ENCODE peak calls at places on chromosomes 11 and 22, in four cellular contexts. X is psoas muscle, J is A549, O is aorta. P is an unnamed sample.

GRCh38 chr11:128190312-128190711 is 397.0 kb downstream of the ETS1 start:
- DNase-seq in X (no peak), O (no peak), J (no peak), P (no peak)

GRCh38 chr11:130623909-130624668 is 175.6 kb downstream of the ADAMTS15 start:
- DNase-seq in O (no peak), J (no peak), X (no peak), P (no peak)

GRCh38 chr22:48592488-48592887 is 1235.2 kb downstream of the BRD1 start:
- DNase-seq in J (no peak), X (no peak), O (peak), P (no peak)

GRCh38 chr11:61155312-61155711 is 5.9 kb downstream of the VPS37C start:
- DNase-seq in X (no peak), J (no peak), O (no peak), P (no peak)

GRCh38 chr11:115276799-115277198 is 227.4 kb downstream of the CADM1 start:
- DNase-seq in J (no peak), X (no peak), O (no peak), P (no peak)

GRCh38 chr22:44714703-44715350 is 12.8 kb downstream of the PRR5 start:
- DNase-seq in J (no peak), O (peak), X (no peak), P (no peak)

GRCh38 chr22:50260801-50261614 is 475 bp downstream of the MAPK12 start:
- DNase-seq in J (no peak), O (peak), X (no peak), P (no peak)

GRCh38 chr22:45246060-45246985 is 5.6 kb upstream of the KIAA0930 start:
- DNase-seq in O (peak), J (peak), X (peak), P (no peak)

GRCh38 chr11:45538939-45539338 is 126.5 kb downstream of the CHST1 start:
- DNase-seq in J (no peak), X (no peak), O (no peak), P (no peak)

GRCh38 chr22:40037320-40037719 is 42.6 kb downstream of the FAM83F start:
- DNase-seq in X (no peak), O (no peak), J (no peak), P (no peak)

GRCh38 chr22:37007666-37008065 is 11.6 kb downstream of the TST start:
- DNase-seq in O (no peak), X (no peak), J (no peak), P (no peak)

GRCh38 chr11:75096456-75097172 is at the start of gene OR2AT4:
- DNase-seq in X (no peak), O (no peak), J (no peak), P (no peak)

GRCh38 chr11:9001736-9002135 is 2.1 kb downstream of the NRIP3 start:
- DNase-seq in O (no peak), J (no peak), X (no peak), P (no peak)

GRCh38 chr22:31346733-31347250 is 646 bp upstream of the PATZ1 start:
- DNase-seq in O (no peak), J (peak), X (peak), P (peak)

GRCh38 chr11:96614846-96615245 is 225.0 kb downstream of the JRKL start:
- DNase-seq in J (no peak), O (no peak), X (no peak), P (no peak)

GRCh38 chr11:86547727-86548126 is 124.7 kb downstream of the ME3 start:
- DNase-seq in O (no peak), X (no peak), J (no peak), P (no peak)

GRCh38 chr22:31148953-31149627 is 8.8 kb upstream of the PLA2G3 start:
- DNase-seq in O (peak), J (peak), X (peak), P (peak)

GRCh38 chr22:37231406-37232139 is 12.5 kb downstream of the RAC2 start:
- DNase-seq in O (peak), X (no peak), J (no peak), P (no peak)

GRCh38 chr11:116731097-116731761 is 41.6 kb downstream of the BUD13 start:
- DNase-seq in X (no peak), J (no peak), O (peak), P (no peak)

GRCh38 chr11:1482581-1483444 is 3.8 kb downstream of the MOB2 start:
- DNase-seq in X (peak), O (peak), J (no peak), P (peak)

GRCh38 chr11:119460582-119460981 is 37.6 kb upstream of the THY1 start:
- DNase-seq in O (no peak), J (no peak), X (no peak), P (no peak)

GRCh38 chr11:121376135-121376534 is 76.0 kb upstream of the SORL1 start:
- DNase-seq in J (no peak), O (no peak), X (no peak), P (no peak)

GRCh38 chr11:120712014-120712413 is 200.5 kb downstream of the GRIK4 start:
- DNase-seq in J (no peak), X (no peak), O (no peak), P (no peak)

GRCh38 chr11:126146454-126147192 is 64.8 kb downstream of the RPUSD4 start:
- DNase-seq in X (no peak), O (no peak), J (no peak), P (no peak)

GRCh38 chr11:8709002-8709672 is 26.5 kb downstream of the RPL27A start:
- DNase-seq in J (no peak), O (peak), X (peak), P (peak)

GRCh38 chr11:112881461-112881860 is 79.8 kb upstream of the NCAM1 start:
- DNase-seq in X (peak), J (peak), O (peak), P (peak)

GRCh38 chr22:37412445-37413250 is 14.6 kb downstream of the ELFN2 start:
- DNase-seq in X (no peak), J (no peak), O (no peak), P (no peak)

GRCh38 chr11:134730596-134731538 is 318.8 kb upstream of the B3GAT1 start:
- DNase-seq in O (no peak), J (no peak), X (no peak), P (no peak)

GRCh38 chr11:44017443-44018126 is 30.2 kb upstream of the ACCSL start:
- DNase-seq in X (no peak), O (peak), J (no peak), P (no peak)

GRCh38 chr22:38638216-38638615 is 18.0 kb downstream of the FAM227A start:
- DNase-seq in O (no peak), J (no peak), X (no peak), P (no peak)

GRCh38 chr11:36775157-36775556 is 177.1 kb upstream of the RAG2 start:
- DNase-seq in O (no peak), J (no peak), X (no peak), P (no peak)

GRCh38 chr11:44269369-44270351 is 40.3 kb downstream of the ALX4 start:
- DNase-seq in J (no peak), O (no peak), X (no peak), P (no peak)

GRCh38 chr11:76839326-76839725 is 21.4 kb upstream of the ACER3 start:
- DNase-seq in X (no peak), O (no peak), J (no peak), P (no peak)

GRCh38 chr22:46738961-46739870 is 1.2 kb upstream of the CERK start:
- DNase-seq in X (peak), J (peak), O (peak), P (no peak)

GRCh38 chr22:50341977-50342650 is 1.0 kb upstream of the PPP6R2 start:
- DNase-seq in O (peak), X (peak), J (peak), P (peak)

GRCh38 chr11:2717561-2717960 is 17.8 kb upstream of the KCNQ1OT1 start:
- DNase-seq in X (peak), J (no peak), O (no peak), P (no peak)

GRCh38 chr11:37721485-37721884 is 1123.4 kb upstream of the RAG2 start:
- DNase-seq in O (no peak), J (no peak), X (no peak), P (no peak)

GRCh38 chr11:16925495-16926065 is 88.6 kb downstream of the PLEKHA7 start:
- DNase-seq in O (peak), J (peak), X (peak), P (peak)
- H3K27ac ChIP-seq in O (no peak), J (peak), X (no peak), P (peak)

DNA sequence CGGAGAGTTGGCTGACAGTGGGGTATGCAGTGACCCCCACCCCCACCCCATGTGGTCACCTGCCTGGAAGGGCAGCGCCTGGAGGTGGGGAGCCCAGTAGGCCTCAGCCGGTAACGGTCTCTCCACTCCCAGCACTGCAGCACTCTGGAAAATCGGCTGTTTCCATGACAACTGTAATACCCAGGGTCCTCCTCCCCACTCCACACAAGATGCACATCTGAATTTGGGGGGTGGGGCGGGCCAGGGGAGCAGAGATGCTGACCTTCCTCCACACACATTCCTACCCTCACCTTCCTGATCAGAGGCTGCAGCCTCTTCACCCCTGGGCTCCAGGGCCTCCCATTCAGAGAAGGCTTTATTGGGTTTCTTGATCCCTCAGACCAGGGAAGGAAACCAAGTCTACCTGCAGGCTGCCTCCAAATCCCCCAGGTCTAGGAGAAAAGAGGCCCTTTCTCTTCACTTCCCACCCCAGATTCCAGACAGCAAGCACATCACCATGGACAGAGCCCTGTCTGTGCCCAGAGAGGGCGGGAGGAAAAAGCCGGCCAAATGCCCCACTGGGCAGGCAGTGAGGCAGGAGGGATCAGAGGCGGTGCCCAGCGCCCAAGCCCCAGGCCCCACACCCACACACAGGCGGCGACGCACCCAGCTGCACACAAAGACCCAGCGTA is 46.5 kb downstream of the SLC22A12 start:
- DNase-seq in J (no peak), X (no peak), O (no peak), P (no peak)
- H3K27ac ChIP-seq in J (no peak), X (no peak), O (no peak), P (no peak)

DNA sequence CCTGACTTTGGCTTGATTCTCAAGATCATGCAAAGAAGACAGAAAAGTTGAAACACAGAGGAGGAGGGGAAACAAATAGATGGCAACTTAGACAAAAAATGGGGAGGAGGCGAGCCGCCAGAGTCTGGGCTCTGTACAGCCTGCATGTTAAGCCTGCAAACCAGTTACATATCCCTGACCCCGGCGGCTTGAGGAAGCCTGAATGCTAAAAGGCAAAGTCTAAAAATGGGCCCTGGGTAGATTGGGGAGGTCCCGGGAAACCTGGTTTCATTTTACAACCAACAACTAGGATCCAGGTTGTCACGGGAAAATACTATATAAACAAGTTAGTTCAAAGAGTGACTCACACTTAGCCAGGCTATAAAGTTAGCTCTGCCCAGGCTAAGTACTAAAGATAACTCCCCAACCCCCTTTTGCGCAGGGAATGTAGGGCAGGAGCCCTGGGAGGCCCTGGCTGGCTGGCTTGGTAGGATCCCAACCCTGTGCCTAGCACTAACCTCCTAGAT is 18.8 kb upstream of the ZBTB16 start:
- DNase-seq in X (no peak), O (no peak), J (no peak), P (no peak)
- H3K27ac ChIP-seq in X (peak), O (peak), J (no peak), P (peak)

DNA sequence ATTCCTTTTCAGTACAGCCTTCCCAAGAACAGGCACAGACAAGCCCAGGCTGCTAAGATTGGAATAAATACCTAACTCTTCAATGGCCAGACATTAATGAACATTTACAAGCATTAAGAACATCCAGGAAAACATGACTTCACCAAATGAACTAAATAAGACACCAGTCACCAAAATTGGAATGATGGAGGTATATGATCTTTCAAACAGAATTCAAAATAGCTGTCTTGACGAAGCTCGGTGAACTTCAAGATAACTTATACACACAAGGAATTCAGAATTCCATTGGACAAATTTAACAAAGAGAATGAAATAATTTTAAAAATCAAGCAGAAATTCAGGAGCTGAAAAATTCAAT is 16.4 kb upstream of the DDX10 start:
- DNase-seq in O (no peak), J (no peak), X (no peak), P (no peak)
- H3K27ac ChIP-seq in O (no peak), J (no peak), X (no peak), P (peak)

GRCh38 chr11:12856338-12856737 is 152.8 kb upstream of the RASSF10 start:
- DNase-seq in O (no peak), X (no peak), J (no peak), P (no peak)

GRCh38 chr11:12854297-12854661 is 154.8 kb upstream of the RASSF10 start:
- DNase-seq in X (no peak), J (no peak), O (no peak), P (no peak)

GRCh38 chr11:12853325-12853651 is 155.8 kb upstream of the RASSF10 start:
- DNase-seq in J (no peak), X (no peak), O (no peak), P (no peak)

GRCh38 chr11:12853652-12854296 is 155.3 kb upstream of the RASSF10 start:
- DNase-seq in J (no peak), X (no peak), O (no peak), P (no peak)

DNA sequence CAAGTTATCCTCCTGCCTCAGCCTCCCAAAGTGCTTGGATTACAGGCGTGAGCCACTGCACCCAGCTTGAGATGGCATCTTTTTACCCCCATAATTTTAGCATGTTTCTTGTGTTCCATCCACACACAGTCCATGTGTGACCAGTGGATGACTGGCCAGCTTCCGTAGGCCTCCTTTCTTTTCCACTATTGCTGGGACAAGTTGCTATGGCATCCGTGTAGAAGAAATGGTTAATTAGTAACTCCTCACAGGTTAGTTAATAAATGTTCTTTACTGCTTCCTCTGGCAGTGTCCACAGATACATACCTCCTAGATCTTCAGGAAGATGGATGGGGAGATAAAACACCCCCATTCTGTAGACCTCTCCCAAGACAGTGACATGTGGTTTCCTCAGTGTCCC is 154.3 kb upstream of the RASSF10 start:
- DNase-seq in X (no peak), J (peak), O (no peak), P (no peak)
- H3K27ac ChIP-seq in X (no peak), J (peak), O (no peak), P (no peak)

DNA sequence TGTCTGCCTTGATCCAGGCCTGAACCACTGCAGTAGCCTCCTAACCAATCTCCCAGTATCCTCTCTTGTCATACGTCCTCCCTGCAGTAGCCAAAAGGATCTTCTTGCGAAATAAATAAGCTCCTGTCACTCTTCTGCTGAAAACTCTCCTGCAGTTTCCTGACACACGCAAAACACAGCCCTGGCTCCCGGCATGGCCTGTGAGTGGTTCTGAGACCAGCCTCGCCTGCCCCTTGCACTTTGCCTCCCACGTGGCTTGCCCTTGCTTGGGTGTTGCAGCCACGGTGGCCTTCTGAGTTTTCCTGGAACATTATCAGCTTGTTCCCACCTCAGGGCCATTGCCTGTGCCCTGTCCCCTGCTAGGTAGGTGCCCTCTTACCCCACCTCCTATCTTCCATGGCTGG is 7.2 kb downstream of the ZC3H7B start:
- DNase-seq in J (no peak), X (peak), O (no peak), P (no peak)
- H3K27ac ChIP-seq in J (no peak), X (peak), O (no peak), P (peak)

GRCh38 chr11:47499160-47499559 is 50.2 kb upstream of the RAPSN start:
- DNase-seq in X (no peak), O (no peak), J (no peak), P (no peak)

GRCh38 chr11:47501095-47501494 is 51.8 kb downstream of the CELF1 start:
- DNase-seq in O (no peak), X (no peak), J (no peak), P (no peak)

GRCh38 chr11:47499614-47500013 is 50.7 kb upstream of the RAPSN start:
- DNase-seq in J (no peak), X (no peak), O (no peak), P (no peak)

GRCh38 chr11:47498584-47499152 is 49.7 kb upstream of the RAPSN start:
- DNase-seq in X (no peak), J (no peak), O (no peak), P (no peak)

GRCh38 chr11:47500121-47500520 is 51.2 kb upstream of the RAPSN start:
- DNase-seq in J (no peak), O (no peak), X (no peak), P (no peak)
- H3K27ac ChIP-seq in J (no peak), O (no peak), X (peak), P (peak)

DNA sequence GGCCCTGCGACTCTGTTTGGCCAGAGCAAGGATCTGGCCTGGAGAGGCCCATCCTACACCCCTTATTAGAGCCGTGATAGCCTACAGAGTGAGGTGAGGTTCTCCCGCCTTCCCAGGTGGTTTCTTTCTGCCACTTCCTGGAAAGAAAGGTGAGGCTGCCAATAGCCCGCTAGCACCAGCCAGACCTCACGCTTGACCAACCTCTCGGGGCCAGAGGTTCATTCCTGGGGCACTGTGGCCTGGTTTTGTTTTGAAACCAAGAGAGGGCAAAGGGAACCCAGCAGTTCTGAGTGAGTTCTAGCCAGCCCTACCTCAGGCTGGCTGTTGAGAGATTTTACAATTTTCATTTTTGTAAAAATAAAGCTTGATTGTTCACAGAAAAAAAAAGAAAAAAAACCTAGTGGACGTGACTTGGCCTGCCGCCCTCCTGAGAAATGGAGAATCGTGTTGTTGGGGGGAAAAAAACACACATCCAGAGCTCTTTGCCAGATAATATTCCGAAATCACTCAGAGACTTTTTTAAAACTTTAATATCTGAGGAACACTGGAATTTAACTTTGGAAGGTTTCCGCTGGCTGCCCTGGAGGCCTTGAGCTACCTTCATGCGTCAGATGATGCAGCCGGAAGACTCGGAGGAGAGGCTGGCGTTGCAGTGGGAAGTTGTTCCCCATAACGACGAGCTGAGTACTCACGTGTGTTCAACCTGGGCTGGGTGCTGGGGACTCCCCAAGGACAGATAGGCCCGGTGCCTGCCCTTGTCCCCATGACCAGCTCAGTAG is 84.5 kb downstream of the BCR start:
- DNase-seq in J (no peak), O (peak), X (no peak), P (no peak)
- H3K27ac ChIP-seq in J (no peak), O (no peak), X (no peak), P (peak)

DNA sequence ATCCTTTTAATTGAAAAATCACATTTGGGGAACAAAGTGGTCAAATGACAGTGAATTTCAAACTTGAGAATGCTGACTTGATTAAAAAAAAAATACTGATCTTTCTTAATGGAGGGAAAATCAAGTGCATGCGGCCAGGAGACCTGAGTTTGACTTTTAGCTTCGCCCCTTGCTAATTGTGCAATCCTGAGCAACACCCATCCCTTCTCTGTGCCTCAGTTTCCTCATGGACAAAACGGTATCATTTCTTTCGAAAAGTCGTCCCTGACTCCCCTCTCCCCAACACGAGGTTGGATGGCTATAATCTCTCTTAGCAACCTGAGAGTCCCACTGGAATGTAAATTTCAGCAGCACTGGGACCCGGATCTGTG is 959 bp upstream of the FJX1 start:
- DNase-seq in J (no peak), X (no peak), O (no peak), P (no peak)
- H3K27ac ChIP-seq in J (peak), X (no peak), O (no peak), P (peak)

GRCh38 chr11:4606231-4607015 is 1.6 kb downstream of the TRIM68 start:
- DNase-seq in J (no peak), X (no peak), O (no peak), P (no peak)
- H3K27ac ChIP-seq in J (no peak), X (no peak), O (no peak), P (peak)